ENCODE peak calls at places on chromosomes 13 and 19, in ten cellular contexts. N is pancreas, J is HAP-1, L is ovary, K is heart right ventricle, W is uterus, U is aorta, I is SJSA1, V is A549, B is OCI-LY7. Z is an unnamed sample.

GRCh38 chr13:43331676-43332075 is 308.3 kb downstream of the DNAJC15 start:
- DNase-seq in N (no peak), J (no peak), L (no peak), K (no peak), W (no peak), U (no peak), I (no peak), V (no peak), B (no peak), Z (no peak)

GRCh38 chr19:17473041-17473440 is 2.7 kb downstream of the SLC27A1 start:
- DNase-seq in N (no peak), J (no peak), L (no peak), K (no peak), W (no peak), U (no peak), I (no peak), V (peak; percentile 37), B (no peak), Z (no peak)

GRCh38 chr19:49472936-49473335 is 1.1 kb upstream of the FLT3LG start:
- DNase-seq in N (no peak), J (no peak), L (no peak), K (no peak), W (no peak), U (no peak), I (no peak), V (no peak), B (no peak), Z (no peak)

GRCh38 chr13:27583645-27584044 is 36.7 kb downstream of the LNX2 start:
- DNase-seq in N (no peak), J (peak; percentile 8), L (no peak), K (no peak), W (no peak), U (no peak), I (no peak), V (no peak), B (no peak), Z (no peak)

GRCh38 chr13:74778946-74779345 is 644.7 kb upstream of the KLF12 start:
- DNase-seq in N (no peak), J (no peak), L (no peak), K (no peak), W (no peak), U (no peak), I (no peak), V (no peak), B (no peak), Z (no peak)

GRCh38 chr13:98056839-98057410 is 86.0 kb upstream of the FARP1 start:
- DNase-seq in N (no peak), J (no peak), L (no peak), K (no peak), W (no peak), U (no peak), I (no peak), V (no peak), B (no peak), Z (no peak)

GRCh38 chr13:35714096-35714495 is 237.6 kb upstream of the MAB21L1 start:
- DNase-seq in N (no peak), J (peak; percentile 66), L (no peak), K (no peak), W (no peak), U (no peak), I (no peak), V (no peak), B (no peak), Z (no peak)

GRCh38 chr13:51861728-51862300 is at the start of gene CCDC70:
- DNase-seq in N (no peak), J (no peak), L (no peak), K (no peak), W (no peak), U (no peak), I (no peak), V (peak; percentile 8), B (no peak), Z (peak; percentile 16)

GRCh38 chr19:5719274-5719960 is 529 bp downstream of the LONP1 start:
- DNase-seq in N (no peak), J (no peak), L (no peak), K (no peak), W (no peak), U (peak; percentile 57), I (no peak), V (no peak), B (peak; percentile 52), Z (peak; percentile 36)

GRCh38 chr19:5718032-5718578 is 1.8 kb downstream of the LONP1 start:
- DNase-seq in N (no peak), J (no peak), L (no peak), K (no peak), W (no peak), U (no peak), I (no peak), V (no peak), B (no peak), Z (no peak)

GRCh38 chr19:5719961-5720790 is at the start of the genes CATSPERD and LONP1:
- DNase-seq in N (peak; percentile 98), J (peak; percentile 96), L (peak; percentile 98), K (peak; percentile 98), W (peak; percentile 97), U (peak; percentile 99), I (peak; percentile 98), V (peak; percentile 98), B (peak; percentile 100), Z (peak; percentile 99)

GRCh38 chr19:5717215-5717614 is 2.7 kb downstream of the LONP1 start:
- DNase-seq in N (no peak), J (no peak), L (no peak), K (no peak), W (no peak), U (no peak), I (no peak), V (no peak), B (no peak), Z (no peak)

GRCh38 chr19:5718579-5719273 is 1.2 kb downstream of the LONP1 start:
- DNase-seq in N (no peak), J (no peak), L (no peak), K (no peak), W (no peak), U (no peak), I (no peak), V (peak; percentile 46), B (peak; percentile 72), Z (no peak)
- H3K4me1 ChIP-seq in N (no peaks in the 10 kb centered on the region), J (peaks cover 19% of the 10 kb centered on the region), L (peaks cover 7% of the 10 kb centered on the region), K (no peaks in the 10 kb centered on the region), W (peaks cover 12% of the 10 kb centered on the region), U (peaks cover 6% of the 10 kb centered on the region), I (peaks cover 15% of the 10 kb centered on the region), V (peaks cover 11% of the 10 kb centered on the region), B (peaks cover 26% of the 10 kb centered on the region), Z (peaks cover 25% of the 10 kb centered on the region)

GRCh38 chr13:114048463-114048862 is 74.6 kb upstream of the C13orf46 start:
- DNase-seq in N (peak; percentile 14), J (no peak), L (no peak), K (no peak), W (no peak), U (no peak), I (no peak), V (no peak), B (no peak), Z (no peak)

GRCh38 chr13:114044486-114044885 is 70.6 kb upstream of the C13orf46 start:
- DNase-seq in N (no peak), J (no peak), L (no peak), K (no peak), W (peak; percentile 76), U (no peak), I (no peak), V (peak; percentile 53), B (no peak), Z (no peak)

GRCh38 chr13:114047358-114047881 is 73.5 kb upstream of the C13orf46 start:
- DNase-seq in N (peak; percentile 5), J (no peak), L (no peak), K (no peak), W (peak; percentile 79), U (no peak), I (no peak), V (no peak), B (no peak), Z (no peak)

GRCh38 chr13:114045113-114045735 is 71.3 kb upstream of the C13orf46 start:
- DNase-seq in N (peak; percentile 1), J (no peak), L (no peak), K (no peak), W (no peak), U (no peak), I (no peak), V (no peak), B (no peak), Z (no peak)

GRCh38 chr13:114046447-114046846 is 72.6 kb upstream of the C13orf46 start:
- DNase-seq in N (peak; percentile 4), J (no peak), L (no peak), K (no peak), W (no peak), U (no peak), I (no peak), V (no peak), B (no peak), Z (no peak)
- H3K4me3 ChIP-seq in N (no peak overlapping the region), J (no peak overlapping the region), L (no peak overlapping the region), K (no peak overlapping the region), W (no peak overlapping the region), U (no peak overlapping the region), I (no peak overlapping the region), V (no peak overlapping the region), B (no peak overlapping the region), Z (no peak overlapping the region)

GRCh38 chr19:51788936-51789795 is 5.8 kb upstream of the FPR3 start:
- DNase-seq in N (no peak), J (no peak), L (no peak), K (no peak), W (no peak), U (no peak), I (no peak), V (no peak), B (no peak), Z (no peak)
- H3K4me1 ChIP-seq in N (no peaks in the 10 kb centered on the region), J (no peaks in the 10 kb centered on the region), L (peaks cover 2% of the 10 kb centered on the region), K (no peaks in the 10 kb centered on the region), W (no peaks in the 10 kb centered on the region), U (no peaks in the 10 kb centered on the region), I (no peaks in the 10 kb centered on the region), V (no peaks in the 10 kb centered on the region), B (no peaks in the 10 kb centered on the region), Z (no peaks in the 10 kb centered on the region)

GRCh38 chr19:13016245-13016627 is 21.0 kb downstream of the NFIX start:
- DNase-seq in N (no peak), J (no peak), L (no peak), K (no peak), W (no peak), U (no peak), I (no peak), V (no peak), B (no peak), Z (no peak)

GRCh38 chr19:13018037-13018914 is 23.0 kb downstream of the NFIX start:
- DNase-seq in N (no peak), J (no peak), L (peak; percentile 82), K (peak; percentile 77), W (peak; percentile 86), U (peak; percentile 80), I (no peak), V (no peak), B (no peak), Z (no peak)

GRCh38 chr19:13019330-13019729 is 24.1 kb downstream of the NFIX start:
- DNase-seq in N (no peak), J (no peak), L (no peak), K (no peak), W (no peak), U (no peak), I (no peak), V (no peak), B (no peak), Z (no peak)

GRCh38 chr19:13016628-13017305 is 21.5 kb downstream of the NFIX start:
- DNase-seq in N (no peak), J (no peak), L (no peak), K (no peak), W (peak; percentile 25), U (no peak), I (no peak), V (no peak), B (no peak), Z (no peak)

DNA sequence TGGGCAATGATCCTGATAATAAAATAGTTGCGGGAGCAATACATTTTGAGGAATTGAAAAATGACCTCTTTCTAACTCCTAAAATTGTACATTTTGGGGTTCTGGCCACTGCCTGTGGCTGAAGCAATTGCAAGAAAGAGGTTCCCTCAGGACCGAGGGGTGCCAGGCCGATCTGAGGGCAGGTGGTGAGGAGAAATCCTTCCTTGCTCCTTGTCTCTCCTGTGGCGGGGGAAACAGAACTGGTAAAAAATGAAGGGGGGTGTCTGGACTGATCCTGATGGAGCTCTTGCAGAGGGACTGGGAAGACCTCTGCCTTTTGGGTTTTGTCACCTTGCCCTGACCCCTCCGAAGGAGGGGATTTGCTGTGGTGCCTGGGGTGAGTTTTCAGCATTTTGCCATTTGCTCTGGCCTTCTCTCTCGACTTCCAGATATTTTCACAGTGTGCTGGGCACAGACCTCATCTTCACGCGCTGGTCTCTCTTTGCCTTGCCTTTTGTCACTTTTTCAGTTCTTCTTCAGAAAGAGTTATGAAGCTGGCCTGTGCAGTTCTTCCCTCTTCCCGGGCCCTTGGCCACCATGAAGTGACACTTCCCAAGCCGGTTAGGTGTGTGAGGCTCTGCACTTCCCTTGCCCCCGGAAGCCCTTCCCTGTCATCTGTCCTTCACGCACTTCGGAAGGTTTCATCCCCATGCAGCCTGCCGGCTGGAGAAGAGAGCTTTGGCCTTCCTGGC is 22.2 kb downstream of the NFIX start:
- DNase-seq in N (no peak), J (no peak), L (no peak), K (no peak), W (no peak), U (no peak), I (no peak), V (no peak), B (no peak), Z (no peak)
- H3K4me3 ChIP-seq in N (no peak overlapping the region), J (no peak overlapping the region), L (peak overlapping the region; percentile 30), K (no peak overlapping the region), W (peak overlapping the region; percentile 0), U (no peak overlapping the region), I (no peak overlapping the region), V (no peak overlapping the region), B (no peak overlapping the region), Z (no peak overlapping the region)